ENCODE peak calls at places on chromosomes 16 and 17, in ten cellular contexts. K is stimulated activated effector memory CD8-positive, alpha-beta T cell treated with anti-CD3 and anti-CD28 coated beads, Interleukin-12 subunit alpha, Interleukin-12 subunit beta, amount 100 ng/mL, for 72 hours; U is foreskin fibroblast; W is AG04450; M is GM23248; P is AG10803; I is NCI-H526 treated with DMSO at 0.1 percent for 48 hours; Z is cardiac septum; V is anterior cingulate cortex; S is KG1. L is an unnamed sample.

GRCh38 chr17:82097187-82097918 is 683 bp downstream of the FASN start:
- DNase-seq in K (peak), U (peak), M (peak), P (peak), S (no peak), Z (no peak), I (no peak), W (no peak), V (no peak), L (peak)

GRCh38 chr16:5917436-5917835 is 819.8 kb upstream of the EEF2KMT start:
- DNase-seq in V (no peak), P (no peak), K (no peak), W (no peak), U (no peak), M (no peak), S (no peak), Z (no peak), I (no peak), L (no peak)

GRCh38 chr17:2062571-2063183 is 7.8 kb downstream of the HIC1 start:
- DNase-seq in P (peak), V (no peak), M (peak), U (no peak), I (no peak), W (no peak), Z (no peak), S (no peak), K (no peak), L (no peak)

GRCh38 chr17:67401598-67402504 is 24.8 kb downstream of the PITPNC1 start:
- DNase-seq in W (no peak), S (no peak), P (no peak), I (no peak), Z (no peak), K (no peak), U (no peak), V (no peak), M (no peak), L (no peak)

GRCh38 chr17:27504188-27504995 is 48.1 kb downstream of the KSR1 start:
- DNase-seq in V (no peak), U (no peak), M (no peak), I (no peak), S (no peak), P (no peak), Z (no peak), W (no peak), K (no peak), L (no peak)

GRCh38 chr17:46194393-46195216 is 1.4 kb upstream of the KANSL1 start:
- DNase-seq in W (no peak), Z (no peak), U (peak), S (peak), P (peak), K (peak), M (peak), V (no peak), I (peak), L (peak)

GRCh38 chr17:17692353-17693252 is 11.3 kb downstream of the RAI1 start:
- DNase-seq in P (no peak), Z (no peak), K (no peak), V (no peak), M (no peak), W (no peak), I (peak), U (no peak), S (no peak), L (no peak)

GRCh38 chr16:11572301-11572995 is 14.3 kb downstream of the LITAF start:
- DNase-seq in M (no peak), V (no peak), K (no peak), S (no peak), Z (peak), I (no peak), U (no peak), P (no peak), W (no peak), L (no peak)

GRCh38 chr17:146983-147761 is 9.8 kb downstream of the SCGB1C2 start:
- DNase-seq in M (no peak), V (no peak), K (no peak), S (no peak), P (no peak), U (no peak), I (no peak), Z (peak), W (no peak), L (no peak)

GRCh38 chr16:72313903-72314302 is 141.9 kb upstream of the PMFBP1 start:
- DNase-seq in P (no peak), M (no peak), S (no peak), W (no peak), K (no peak), U (no peak), Z (no peak), I (no peak), V (no peak), L (no peak)

GRCh38 chr17:78995022-78995760 is 14.4 kb downstream of the CANT1 start:
- DNase-seq in V (no peak), U (no peak), K (no peak), P (no peak), Z (peak), W (no peak), I (no peak), M (no peak), S (no peak), L (no peak)

GRCh38 chr17:73746314-73747073 is 102.2 kb upstream of the SDK2 start:
- DNase-seq in U (no peak), Z (no peak), M (no peak), P (no peak), S (no peak), V (no peak), W (no peak), K (no peak), I (no peak), L (no peak)

GRCh38 chr16:10749680-10750035 is 6.0 kb downstream of the NUBP1 start:
- DNase-seq in W (no peak), Z (no peak), U (peak), V (no peak), P (peak), I (no peak), K (no peak), M (peak), S (no peak), L (peak)

GRCh38 chr16:3607634-3608033 is 3.8 kb downstream of the SLX4 start:
- DNase-seq in U (no peak), W (no peak), Z (no peak), I (no peak), S (no peak), P (no peak), M (no peak), V (no peak), K (no peak), L (no peak)

GRCh38 chr16:70777973-70778406 is 23.0 kb downstream of the VAC14 start:
- DNase-seq in K (no peak), Z (no peak), W (no peak), S (no peak), I (no peak), V (no peak), U (peak), M (peak), P (peak), L (no peak)

GRCh38 chr17:58415371-58416055 is 1.8 kb downstream of the RNF43 start:
- DNase-seq in P (no peak), S (no peak), M (no peak), Z (no peak), V (no peak), W (no peak), I (peak), U (no peak), K (no peak), L (no peak)

GRCh38 chr17:73261952-73262675 is 434 bp upstream of the CPSF4L start:
- DNase-seq in W (no peak), P (no peak), S (no peak), Z (no peak), V (peak), M (no peak), U (no peak), I (peak), K (no peak), L (no peak)

GRCh38 chr17:43736389-43736788 is 22.2 kb downstream of the SOST start:
- DNase-seq in U (no peak), P (no peak), S (no peak), I (no peak), K (no peak), M (peak), V (no peak), Z (no peak), W (no peak), L (no peak)

GRCh38 chr17:17078832-17079231 is 36.6 kb downstream of the MPRIP start:
- DNase-seq in V (no peak), P (no peak), I (no peak), K (no peak), Z (peak), S (no peak), W (no peak), M (no peak), U (no peak), L (no peak)

GRCh38 chr17:7858487-7858832 is 657 bp downstream of the CYB5D1 start:
- DNase-seq in K (no peak), M (peak), Z (no peak), W (no peak), V (no peak), P (peak), I (no peak), U (peak), S (no peak), L (peak)

GRCh38 chr17:6420173-6420641 is 14.7 kb downstream of the AIPL1 start:
- DNase-seq in I (peak), U (no peak), Z (no peak), V (no peak), K (no peak), S (no peak), P (no peak), W (no peak), M (peak), L (no peak)

GRCh38 chr17:74813793-74814192 is 37.6 kb upstream of the NAT9 start:
- DNase-seq in V (no peak), M (no peak), P (no peak), W (no peak), I (no peak), K (no peak), U (no peak), S (no peak), Z (no peak), L (no peak)

GRCh38 chr16:65012357-65012756 is 109.5 kb downstream of the CDH11 start:
- DNase-seq in U (peak), Z (no peak), I (no peak), P (peak), S (no peak), W (no peak), V (no peak), K (no peak), M (peak), L (peak)

GRCh38 chr16:57566436-57566835 is 24.0 kb downstream of the ADGRG5 start:
- DNase-seq in U (no peak), Z (no peak), M (no peak), P (no peak), V (no peak), S (no peak), W (no peak), K (no peak), I (no peak), L (peak)

GRCh38 chr16:12661656-12662172 is 142.0 kb downstream of the CPPED1 start:
- DNase-seq in W (no peak), V (no peak), P (no peak), K (no peak), I (no peak), S (peak), M (peak), Z (no peak), U (no peak), L (peak)

GRCh38 chr17:28469376-28469775 is 4.1 kb upstream of the SLC13A2 start:
- DNase-seq in I (no peak), Z (peak), U (no peak), V (no peak), W (no peak), S (no peak), P (no peak), K (no peak), M (no peak), L (no peak)

GRCh38 chr17:74776044-74776962 is at the start of gene NAT9:
- DNase-seq in P (peak), I (peak), M (peak), K (peak), V (peak), Z (peak), S (peak), U (peak), W (peak), L (peak)

GRCh38 chr16:66382966-66383299 is 16.4 kb downstream of the CDH5 start:
- DNase-seq in S (no peak), I (no peak), V (no peak), W (peak), K (no peak), Z (no peak), P (peak), M (peak), U (peak), L (peak)

GRCh38 chr16:58426960-58427359 is 34.7 kb downstream of the GINS3 start:
- DNase-seq in M (no peak), I (no peak), Z (no peak), S (no peak), U (no peak), W (no peak), V (peak), P (no peak), K (no peak), L (no peak)

GRCh38 chr16:68473358-68474064 is 25.2 kb upstream of the SMPD3 start:
- DNase-seq in M (no peak), U (no peak), I (no peak), W (no peak), P (no peak), Z (peak), S (no peak), V (no peak), K (no peak), L (no peak)

GRCh38 chr17:59825533-59826316 is 67.0 kb downstream of the TUBD1 start:
- DNase-seq in I (no peak), S (no peak), U (peak), Z (no peak), V (no peak), M (peak), P (peak), W (no peak), K (no peak), L (peak)

L was measured in M059J.